ENCODE peak calls at places on chromosomes 11 and 22, in seven cellular contexts. K is endodermal cell, F is fibroblast of lung, M is fibroblast of the aortic adventitia, Y is fibroblast of mammary gland, R is right atrium auricular region, J is esophagus squamous epithelium. U is an unnamed sample.

GRCh38 chr11:72314199-72314598 is 70.2 kb upstream of the PHOX2A start:
- DNase-seq in Y (no peak), J (no peak), K (no peak), M (no peak), R (no peak), F (no peak), U (no peak)

GRCh38 chr11:72354356-72355115 is 79.8 kb downstream of the CLPB start:
- DNase-seq in K (peak; percentile 75), M (no peak), R (no peak), Y (no peak), F (no peak), J (no peak), U (no peak)

GRCh38 chr11:1382831-1383607 is 6.7 kb upstream of the BRSK2 start:
- DNase-seq in M (peak; percentile 45), Y (peak; percentile 70), K (peak; percentile 89), F (peak; percentile 72), J (no peak), R (peak; percentile 92), U (peak; percentile 68)

GRCh38 chr11:57364851-57365660 is 15.9 kb downstream of the PRG3 start:
- DNase-seq in M (no peak), R (no peak), J (no peak), Y (no peak), K (peak; percentile 83), F (no peak), U (no peak)

GRCh38 chr22:37643225-37643847 is 3.9 kb downstream of the SH3BP1 start:
- DNase-seq in J (no peak), M (peak; percentile 71), F (peak; percentile 72), Y (peak; percentile 65), R (peak; percentile 88), K (peak; percentile 97), U (peak; percentile 90)

GRCh38 chr11:59610289-59610688 is 5.3 kb downstream of the OSBP start:
- DNase-seq in K (no peak), F (no peak), Y (no peak), J (no peak), R (no peak), M (no peak), U (no peak)

GRCh38 chr11:67732045-67732787 is 57.8 kb upstream of the ALDH3B2 start:
- DNase-seq in K (peak; percentile 77), M (no peak), R (no peak), J (no peak), Y (no peak), F (no peak), U (peak; percentile 23)

GRCh38 chr22:39995346-39996252 is 845 bp downstream of the FAM83F start:
- DNase-seq in M (no peak), J (no peak), R (no peak), F (no peak), Y (no peak), K (peak; percentile 75), U (no peak)

GRCh38 chr11:69526453-69526810 is 45.0 kb downstream of the LINC01488 start:
- DNase-seq in K (peak; percentile 29), M (no peak), F (no peak), Y (no peak), R (no peak), J (no peak), U (no peak)

DNA sequence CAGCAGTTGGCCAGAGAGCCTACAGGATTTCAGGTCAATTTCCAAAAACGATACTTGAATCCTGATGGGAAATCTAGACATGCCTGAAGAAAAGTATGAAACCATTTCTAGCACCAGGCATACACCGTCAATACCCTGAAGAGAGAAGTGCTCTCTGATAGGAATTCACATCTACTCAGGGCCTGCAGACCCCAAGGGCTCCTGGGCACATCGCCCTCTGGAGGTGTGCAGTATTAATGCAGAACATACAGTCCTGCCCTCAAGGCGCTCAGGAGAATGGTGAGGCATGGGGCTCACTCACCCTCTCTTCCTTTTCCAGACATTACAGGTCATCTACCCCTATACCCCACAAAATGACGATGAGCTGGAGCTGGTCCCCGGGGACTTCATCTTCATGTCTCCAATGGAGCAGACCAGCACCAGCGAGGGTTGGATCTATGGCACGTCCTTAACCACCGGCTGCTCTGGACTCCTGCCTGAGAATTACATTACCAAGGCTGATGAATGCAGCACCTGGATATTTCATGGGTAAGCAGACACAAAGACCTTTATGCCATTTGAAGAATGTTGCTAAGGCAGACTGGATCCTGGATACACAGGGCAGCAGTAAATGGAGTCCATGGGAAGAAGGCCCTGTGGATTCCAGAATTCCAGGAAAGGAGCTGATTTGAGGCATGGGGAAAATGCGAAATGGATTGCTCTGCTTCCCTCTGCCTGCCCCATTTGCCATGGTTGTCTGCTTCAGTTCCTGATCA is 49.3 kb upstream of the CRTAM start:
- DNase-seq in R (no peak), M (no peak), K (no peak), J (no peak), F (no peak), Y (no peak), U (no peak)
- TF ChIP-seq CTCF in R (no peak), M (peak; percentile 2), K (peak; percentile 59), J (no peak), F (no peak), Y (peak; percentile 26), U (no peak)

GRCh38 chr22:23501244-23501643 is 78.8 kb downstream of the IGLL1 start:
- DNase-seq in K (no peak), M (no peak), J (no peak), Y (no peak), R (no peak), F (no peak), U (no peak)
- TF ChIP-seq CTCF in K (no peak), M (no peak), J (no peak), Y (no peak), R (no peak), F (no peak), U (no peak)

DNA sequence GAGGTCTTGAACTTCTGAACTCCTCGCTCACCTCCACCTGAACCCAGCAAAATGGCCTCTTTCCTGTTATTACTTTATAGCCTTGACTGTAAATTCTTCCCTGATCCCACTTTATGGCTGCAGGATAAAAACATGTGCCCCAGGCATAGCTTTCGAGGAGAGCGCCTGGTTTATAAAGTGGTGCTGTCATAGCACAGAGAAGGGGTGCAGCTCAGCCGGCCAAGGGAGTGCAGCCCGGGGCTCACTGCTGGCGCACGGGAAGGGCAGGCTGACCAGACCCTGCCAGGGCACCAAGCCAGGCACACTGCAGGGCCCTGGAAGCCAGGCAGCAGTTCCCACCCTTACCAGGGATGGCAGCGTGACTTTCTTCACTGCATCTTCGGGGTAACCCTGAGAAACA is 50.9 kb downstream of the ISX start:
- DNase-seq in K (no peak), Y (no peak), F (no peak), R (no peak), J (no peak), M (no peak), U (no peak)
- TF ChIP-seq CTCF in K (peak; percentile 50), Y (no peak), F (no peak), R (no peak), J (no peak), M (no peak), U (no peak)

GRCh38 chr11:7448126-7448525 is 37.2 kb upstream of the OLFML1 start:
- DNase-seq in M (no peak), J (no peak), K (peak; percentile 79), Y (no peak), R (no peak), F (no peak), U (no peak)
- TF ChIP-seq CTCF in M (no peak), J (no peak), K (peak; percentile 71), Y (no peak), R (no peak), F (no peak), U (no peak)

DNA sequence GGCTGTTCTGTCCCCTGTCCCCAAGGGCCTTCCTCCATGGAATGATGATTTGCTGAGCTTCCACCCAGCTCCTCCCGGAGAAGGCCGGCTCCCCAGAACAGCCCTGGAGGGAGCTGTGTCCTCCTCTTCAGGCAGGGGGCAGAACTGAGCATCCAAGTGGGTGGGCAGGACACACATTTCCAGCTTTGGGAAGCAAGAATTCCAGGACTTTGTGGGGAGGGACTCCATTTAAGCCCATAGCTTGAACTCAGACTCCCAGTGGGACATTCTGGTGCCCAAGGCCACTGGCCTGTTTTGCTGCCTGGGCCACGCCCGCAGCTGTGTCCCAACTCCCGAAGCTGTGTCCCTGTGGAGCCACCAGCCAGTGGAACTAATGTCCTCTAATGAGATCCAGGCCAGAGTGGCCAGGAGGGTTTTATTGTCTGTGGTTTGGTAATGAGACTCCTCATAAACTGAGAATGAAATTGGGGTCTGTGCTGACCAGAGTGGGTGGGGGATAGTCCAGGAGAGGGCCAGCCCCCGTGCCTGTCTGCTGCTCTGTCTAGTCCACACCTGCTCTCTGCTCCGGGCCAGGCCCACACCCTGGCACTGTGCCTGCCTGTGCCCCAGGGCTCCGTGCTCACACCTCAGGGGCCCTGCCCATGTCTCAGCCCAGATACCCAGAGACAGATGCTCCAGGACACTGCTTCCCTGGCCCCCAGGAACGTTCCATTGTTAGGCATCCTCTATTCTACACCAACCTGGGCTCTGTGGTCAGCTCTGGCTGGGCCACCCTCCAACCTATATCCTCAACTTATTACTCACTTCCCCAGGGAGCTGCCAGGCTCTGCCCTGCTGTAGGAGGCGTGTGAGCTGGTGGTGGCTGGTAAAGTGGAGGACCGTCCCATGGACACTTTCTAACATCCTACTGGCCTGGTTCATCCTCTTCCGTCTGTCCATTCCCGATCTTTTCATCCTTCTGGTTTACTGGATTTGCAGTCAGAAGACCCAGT is 7.6 kb downstream of the NECTIN1 start:
- DNase-seq in Y (peak; percentile 30), J (no peak), K (peak; percentile 90), M (peak; percentile 44), F (no peak), R (no peak), U (no peak)
- TF ChIP-seq CTCF in Y (peak; percentile 54), J (peak; percentile 24), K (peak; percentile 85), M (peak; percentile 49), F (peak; percentile 45), R (peak; percentile 62), U (no peak)

GRCh38 chr22:43743131-43743530 is 69.0 kb downstream of the EFCAB6 start:
- DNase-seq in R (no peak), F (no peak), J (no peak), Y (no peak), M (no peak), K (peak; percentile 86), U (no peak)
- TF ChIP-seq CTCF in R (no peak), F (no peak), J (no peak), Y (no peak), M (no peak), K (peak; percentile 82), U (no peak)